ENCODE peak calls at places on chromosomes 7 and 10, in six cellular contexts. Y, L, P, Q, X and B are unnamed samples.

GRCh38 chr10:17147884-17148494 is 18.4 kb upstream of the CUBN start:
- DNase-seq in Y (no peak), L (no peak), P (no peak), Q (no peak), X (no peak), B (peak)

GRCh38 chr7:5824297-5824610 is 42.8 kb upstream of the RNF216 start:
- DNase-seq in Y (no peak), L (no peak), P (no peak), Q (no peak), X (no peak), B (no peak)

GRCh38 chr10:75043256-75044121 is 68.0 kb upstream of the SAMD8 start:
- DNase-seq in Y (peak), L (no peak), P (peak), Q (no peak), X (peak), B (no peak)

GRCh38 chr7:105493928-105494325 is 28.1 kb downstream of the PUS7 start:
- DNase-seq in Y (no peak), L (peak), P (no peak), Q (no peak), X (no peak), B (peak)

GRCh38 chr7:3230908-3231307 is 70.1 kb upstream of the SDK1 start:
- DNase-seq in Y (no peak), L (no peak), P (no peak), Q (no peak), X (no peak), B (no peak)

GRCh38 chr7:129401228-129401967 is 32.8 kb upstream of the STRIP2 start:
- DNase-seq in Y (no peak), L (peak), P (peak), Q (no peak), X (no peak), B (no peak)

GRCh38 chr7:142835487-142835886 is 19.4 kb upstream of the EPHB6 start:
- DNase-seq in Y (no peak), L (no peak), P (no peak), Q (no peak), X (no peak), B (no peak)

GRCh38 chr7:26127411-26127810 is 24.6 kb upstream of the NFE2L3 start:
- DNase-seq in Y (peak), L (no peak), P (no peak), Q (no peak), X (no peak), B (no peak)

GRCh38 chr10:90743291-90743690 is 114.5 kb downstream of the HTR7 start:
- DNase-seq in Y (no peak), L (no peak), P (peak), Q (no peak), X (no peak), B (no peak)